ENCODE peak calls at places on chromosome 2, in seven cellular contexts. N, F, A, U, O, L and G are unnamed samples.

GRCh38 chr2:151347904-151348303 is 9.5 kb upstream of the TNFAIP6 start:
- DNase-seq in N (no peak), A (no peak), U (no peak), O (no peak), F (no peak), L (no peak), G (no peak)

GRCh38 chr2:34229998-34230397 is 630.9 kb upstream of the FAM98A start:
- DNase-seq in U (no peak), L (no peak), O (no peak), N (no peak), F (no peak), A (no peak), G (no peak)

GRCh38 chr2:233116946-233117345 is 56.8 kb downstream of the INPP5D start:
- DNase-seq in N (no peak), O (no peak), L (no peak), U (no peak), F (no peak), A (no peak), G (no peak)

GRCh38 chr2:174335605-174336402 is 1.1 kb downstream of the SP9 start:
- DNase-seq in L (no peak), A (no peak), U (peak; percentile 57), F (no peak), N (peak; percentile 54), O (no peak), G (peak; percentile 36)

GRCh38 chr2:110837421-110838409 is 105.3 kb downstream of the ACOXL start:
- DNase-seq in L (no peak), O (no peak), F (no peak), U (no peak), N (no peak), A (no peak), G (no peak)

GRCh38 chr2:188303363-188304031 is 11.8 kb downstream of the GULP1 start:
- DNase-seq in F (no peak), O (no peak), A (no peak), N (no peak), L (no peak), U (no peak), G (no peak)

GRCh38 chr2:42969231-42970150 is 177.1 kb upstream of the HAAO start:
- DNase-seq in O (no peak), F (no peak), N (no peak), L (no peak), U (no peak), A (no peak), G (no peak)

GRCh38 chr2:220165401-220165800 is 538.0 kb downstream of the SLC4A3 start:
- DNase-seq in O (no peak), A (peak; percentile 29), F (no peak), N (no peak), U (no peak), L (no peak), G (no peak)